ENCODE peak calls at places on chromosomes 1 and 21, in four cellular contexts. R is hepatocyte, Y is neural progenitor cell, M is HCT116. H is an unnamed sample.

GRCh38 chr1:35062518-35063196 is 16.5 kb upstream of the ZMYM1 start:
- DNase-seq in R (no peak), Y (no peak), M (no peak), H (no peak)

GRCh38 chr1:201937624-201938212 is 8.6 kb downstream of the LMOD1 start:
- DNase-seq in R (no peak), Y (no peak), M (no peak), H (no peak)

GRCh38 chr1:35851175-35851869 is 31.7 kb upstream of the AGO1 start:
- DNase-seq in R (no peak), Y (no peak), M (no peak), H (no peak)

GRCh38 chr1:43883321-43883720 is 50.3 kb upstream of the ARTN start:
- DNase-seq in R (no peak), Y (no peak), M (no peak), H (no peak)

GRCh38 chr1:161890574-161890973 is 124.5 kb downstream of the ATF6 start:
- DNase-seq in R (no peak), Y (no peak), M (no peak), H (no peak)

GRCh38 chr1:187734427-187734826 is 905.7 kb downstream of the PLA2G4A start:
- DNase-seq in R (no peak), Y (peak; percentile 1), M (no peak), H (no peak)

GRCh38 chr1:58764294-58764978 is 19.4 kb downstream of the JUN start:
- DNase-seq in R (no peak), Y (no peak), M (no peak), H (no peak)

GRCh38 chr1:234588402-234588801 is 21.6 kb downstream of the IRF2BP2 start:
- DNase-seq in R (no peak), Y (no peak), M (no peak), H (no peak)

GRCh38 chr1:1907098-1907736 is 7.8 kb upstream of the CALML6 start:
- DNase-seq in R (peak; percentile 28), Y (no peak), M (peak; percentile 13), H (peak; percentile 72)

GRCh38 chr1:5477716-5478115 is 514.5 kb downstream of the NPHP4 start:
- DNase-seq in R (no peak), Y (no peak), M (no peak), H (no peak)

GRCh38 chr1:97017895-97018294 is 296.3 kb downstream of the PTBP2 start:
- DNase-seq in R (peak; percentile 6), Y (peak; percentile 73), M (no peak), H (peak; percentile 52)

GRCh38 chr1:177228721-177229088 is 57.9 kb downstream of the BRINP2 start:
- DNase-seq in R (no peak), Y (no peak), M (no peak), H (no peak)

GRCh38 chr1:220462756-220463155 is 65.2 kb upstream of the MARK1 start:
- DNase-seq in R (peak; percentile 46), Y (peak; percentile 79), M (no peak), H (no peak)

GRCh38 chr1:99365545-99365944 is 101.3 kb downstream of the PLPPR4 start:
- DNase-seq in R (no peak), Y (no peak), M (no peak), H (no peak)

GRCh38 chr1:157951219-157951618 is 42.2 kb upstream of the KIRREL1 start:
- DNase-seq in R (peak; percentile 29), Y (no peak), M (no peak), H (no peak)

GRCh38 chr1:241161188-241161689 is 195.8 kb downstream of the RGS7 start:
- DNase-seq in R (no peak), Y (no peak), M (no peak), H (no peak)

GRCh38 chr1:54200519-54200997 is 591 bp downstream of the MRPL37 start:
- DNase-seq in R (no peak), Y (no peak), M (no peak), H (peak; percentile 50)

GRCh38 chr1:69611316-69611715 is 43.6 kb downstream of the LRRC7 start:
- DNase-seq in R (no peak), Y (no peak), M (no peak), H (no peak)

GRCh38 chr21:45629046-45629981 is 14.2 kb upstream of the PCBP3 start:
- DNase-seq in R (no peak), Y (no peak), M (no peak), H (no peak)

GRCh38 chr1:116764466-116764896 is 10.3 kb downstream of the CD2 start:
- DNase-seq in R (no peak), Y (no peak), M (no peak), H (no peak)

GRCh38 chr1:111856411-111857135 is 100.9 kb downstream of the DDX20 start:
- DNase-seq in R (no peak), Y (peak; percentile 40), M (no peak), H (no peak)

GRCh38 chr1:183051546-183051945 is 28.3 kb downstream of the LAMC1 start:
- DNase-seq in R (no peak), Y (no peak), M (no peak), H (no peak)

GRCh38 chr1:10507111-10507879 is 32.5 kb downstream of the PEX14 start:
- DNase-seq in R (peak; percentile 87), Y (peak; percentile 81), M (peak; percentile 41), H (peak; percentile 84)

GRCh38 chr1:53449026-53449425 is 10.2 kb upstream of the DMRTB1 start:
- DNase-seq in R (no peak), Y (peak; percentile 33), M (no peak), H (no peak)

GRCh38 chr1:31196685-31197084 is 43.0 kb downstream of the NKAIN1 start:
- DNase-seq in R (peak; percentile 5), Y (no peak), M (no peak), H (no peak)

GRCh38 chr1:173470608-173471007 is 6.5 kb upstream of the PRDX6 start:
- DNase-seq in R (no peak), Y (no peak), M (no peak), H (no peak)

GRCh38 chr1:202811296-202812175 is 782 bp downstream of the PCAT6 start:
- DNase-seq in R (peak; percentile 54), Y (no peak), M (no peak), H (no peak)

GRCh38 chr21:44348861-44349260 is 4.6 kb upstream of the TRPM2 start:
- DNase-seq in R (no peak), Y (no peak), M (no peak), H (no peak)

GRCh38 chr1:38578444-38578951 is 281.1 kb downstream of the RRAGC start:
- DNase-seq in R (peak; percentile 17), Y (peak; percentile 59), M (no peak), H (no peak)

DNA sequence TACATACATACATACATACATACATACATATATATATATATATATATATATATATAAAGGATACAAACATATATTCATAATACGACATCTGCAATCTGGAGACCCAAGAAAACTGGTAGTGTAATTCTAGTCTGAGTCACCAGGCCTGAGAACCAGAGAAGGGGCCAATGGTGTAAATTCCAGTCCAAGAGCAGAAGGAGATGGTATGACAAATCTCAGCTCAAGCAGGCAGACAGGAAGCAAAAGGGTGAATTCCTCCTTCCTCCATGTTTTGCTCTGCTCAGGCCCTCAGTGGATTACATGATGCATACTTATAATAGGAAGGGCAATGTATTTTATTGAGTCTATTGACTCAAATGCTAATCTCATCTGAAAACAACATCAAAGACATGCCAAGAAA is 1060.4 kb upstream of the TMPRSS15 start:
- DNase-seq in R (no peak), Y (no peak), M (no peak), H (no peak)
- H3K9me3 ChIP-seq in R (no peaks in the 10 kb centered on the region), Y (no peaks in the 10 kb centered on the region), M (peaks cover 12% of the 10 kb centered on the region), H (peaks cover 24% of the 10 kb centered on the region)

DNA sequence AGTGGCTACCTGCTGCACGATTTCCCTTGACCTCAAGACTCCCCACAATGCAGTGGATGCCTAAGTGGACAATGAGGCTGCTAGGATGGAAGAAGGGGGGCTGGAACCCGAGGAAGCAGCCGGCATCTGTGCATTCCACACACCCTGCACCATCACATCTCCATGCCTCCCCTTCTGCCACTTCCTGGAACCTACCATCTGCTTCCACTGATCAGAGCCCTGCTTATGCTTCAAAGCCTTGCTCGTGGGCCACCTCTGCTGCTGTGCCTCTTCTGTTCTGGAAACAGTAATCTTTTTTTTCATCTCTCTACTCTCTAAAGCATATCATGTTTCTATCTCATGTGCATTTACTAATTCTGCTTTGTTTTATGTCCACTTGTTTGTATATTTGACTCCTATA is 66.2 kb upstream of the WDR26 start:
- DNase-seq in R (no peak), Y (no peak), M (no peak), H (no peak)
- H3K4me1 ChIP-seq in R (peaks cover 34% of the 10 kb centered on the region), Y (peaks cover 62% of the 10 kb centered on the region), M (peaks cover 48% of the 10 kb centered on the region), H (no peaks in the 10 kb centered on the region)

DNA sequence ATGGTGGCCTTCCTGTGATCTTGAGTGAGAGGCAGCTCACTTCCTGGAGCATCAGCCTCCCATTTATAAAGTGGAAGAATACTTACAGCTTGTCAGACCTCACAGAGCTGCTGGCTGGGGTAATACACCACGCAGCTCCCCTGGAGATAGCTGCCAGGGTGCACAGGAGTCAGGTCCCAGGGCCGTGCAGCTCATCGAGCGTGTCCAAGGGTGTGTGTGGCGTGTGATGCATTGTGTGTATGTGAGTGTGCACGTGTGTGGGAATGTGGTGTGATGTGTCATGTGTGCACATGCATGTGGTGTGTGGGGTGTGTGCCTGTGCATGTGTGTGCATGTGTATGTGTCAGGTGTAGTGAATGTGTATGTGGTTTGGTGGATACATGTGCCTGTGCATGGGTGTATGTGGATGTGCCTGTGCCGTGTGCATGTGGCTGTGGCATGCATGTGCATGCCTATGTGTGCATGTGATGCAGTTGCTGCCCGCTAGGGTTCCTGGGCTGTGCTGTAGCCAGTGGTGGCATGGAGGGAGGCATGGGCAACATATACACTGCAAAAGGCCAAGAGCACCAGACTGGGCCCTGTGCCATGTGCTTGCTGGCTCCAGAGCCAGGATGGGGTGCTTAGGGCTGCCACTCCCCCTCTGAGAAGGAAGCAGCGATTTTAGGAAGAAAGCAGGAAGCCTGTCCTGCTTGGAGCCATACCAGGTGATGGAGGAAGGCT is 24.6 kb downstream of the WNT3A start:
- DNase-seq in R (no peak), Y (no peak), M (no peak), H (peak; percentile 49)
- H2AFZ ChIP-seq in R (no peak overlapping the region), Y (no peak overlapping the region), M (no peak overlapping the region), H (no peak overlapping the region)

DNA sequence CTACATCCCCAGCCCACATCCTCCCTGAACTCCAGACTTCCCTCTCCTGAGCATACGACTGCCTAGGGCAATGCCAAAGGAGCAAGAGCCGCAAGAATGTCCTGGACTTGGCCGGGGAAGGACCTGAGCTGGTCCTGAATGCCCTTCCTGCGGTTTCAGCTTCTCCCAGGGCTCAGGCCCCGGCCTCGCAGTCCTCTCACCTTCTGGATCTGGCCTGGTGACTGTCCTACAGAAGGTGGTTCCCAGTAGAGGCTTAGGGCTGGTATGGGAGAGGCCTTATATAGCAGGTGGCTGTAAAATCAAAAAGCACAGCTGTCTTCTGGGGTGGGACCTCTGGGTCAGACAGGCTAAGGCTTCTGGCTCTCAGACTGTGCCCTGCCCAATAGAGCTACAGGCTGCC is at the start of gene LYPD8:
- DNase-seq in R (no peak), Y (no peak), M (no peak), H (no peak)
- H3K9me3 ChIP-seq in R (peaks cover 1% of the 10 kb centered on the region), Y (peaks cover 17% of the 10 kb centered on the region), M (no peaks in the 10 kb centered on the region), H (no peaks in the 10 kb centered on the region)

H was measured in Karpas-422.